ENCODE peak calls at places on chromosomes 5 and 9, in five cellular contexts. I is AG08395, N is hippocampal formation, T is Peyer's patch, Y is GM20000. U is an unnamed sample.

GRCh38 chr9:133643978-133644760 is 8.0 kb downstream of the DBH start:
- DNase-seq in I (no peak), N (no peak), T (no peak), Y (no peak), U (no peak)

GRCh38 chr5:73450672-73451217 is 2.2 kb upstream of the FOXD1 start:
- DNase-seq in I (no peak), N (no peak), T (no peak), Y (no peak), U (no peak)

GRCh38 chr5:171862624-171863023 is 77.0 kb downstream of the SMIM23 start:
- DNase-seq in I (no peak), N (no peak), T (no peak), Y (no peak), U (no peak)

GRCh38 chr9:110152704-110153374 is 55.1 kb downstream of the C9orf152 start:
- DNase-seq in I (peak; percentile 35), N (no peak), T (no peak), Y (peak; percentile 36), U (no peak)

GRCh38 chr5:151591144-151591819 is at the start of gene FAT2:
- DNase-seq in I (no peak), N (no peak), T (no peak), Y (no peak), U (no peak)

GRCh38 chr5:164383662-164384061 is 878.2 kb downstream of the MAT2B start:
- DNase-seq in I (no peak), N (no peak), T (no peak), Y (no peak), U (no peak)

GRCh38 chr5:145806923-145807322 is 28.2 kb downstream of the PRELID2 start:
- DNase-seq in I (no peak), N (no peak), T (no peak), Y (no peak), U (no peak)

GRCh38 chr5:175800656-175801081 is 70.7 kb upstream of the CPLX2 start:
- DNase-seq in I (peak; percentile 24), N (no peak), T (no peak), Y (no peak), U (no peak)

GRCh38 chr9:120712539-120713031 is 1.7 kb downstream of the MEGF9 start:
- DNase-seq in I (no peak), N (no peak), T (no peak), Y (no peak), U (no peak)

GRCh38 chr9:113737414-113738271 is 138.5 kb upstream of the ZNF618 start:
- DNase-seq in I (peak; percentile 55), N (no peak), T (no peak), Y (peak; percentile 38), U (peak; percentile 51)

GRCh38 chr9:121945849-121946248 is 147.3 kb downstream of the TTLL11 start:
- DNase-seq in I (peak; percentile 60), N (no peak), T (no peak), Y (no peak), U (no peak)

GRCh38 chr9:91191443-91192378 is 170.0 kb downstream of the AUH start:
- DNase-seq in I (no peak), N (no peak), T (no peak), Y (no peak), U (peak; percentile 28)

GRCh38 chr5:58842851-58843250 is 260.0 kb downstream of the RAB3C start:
- DNase-seq in I (no peak), N (no peak), T (no peak), Y (no peak), U (no peak)

GRCh38 chr9:89996717-89997116 is 391.9 kb downstream of the GADD45G start:
- DNase-seq in I (no peak), N (no peak), T (peak; percentile 70), Y (no peak), U (no peak)

GRCh38 chr5:179217356-179217755 is 127.9 kb downstream of the ADAMTS2 start:
- DNase-seq in I (no peak), N (no peak), T (no peak), Y (no peak), U (no peak)

GRCh38 chr9:37904647-37905505 is 949 bp upstream of the SLC25A51 start:
- DNase-seq in I (peak; percentile 37), N (no peak), T (peak; percentile 67), Y (peak; percentile 25), U (no peak)

GRCh38 chr5:96734871-96735325 is 72.7 kb downstream of the CAST start:
- DNase-seq in I (no peak), N (no peak), T (no peak), Y (no peak), U (no peak)

GRCh38 chr5:103624035-103624461 is 61.5 kb upstream of the NUDT12 start:
- DNase-seq in I (no peak), N (no peak), T (no peak), Y (no peak), U (no peak)

GRCh38 chr5:144142030-144142825 is 28.2 kb downstream of the YIPF5 start:
- DNase-seq in I (peak; percentile 63), N (no peak), T (no peak), Y (peak; percentile 56), U (no peak)

GRCh38 chr9:116156621-116157314 is 3.2 kb downstream of the PAPPA start:
- DNase-seq in I (peak; percentile 72), N (no peak), T (no peak), Y (no peak), U (peak; percentile 39)

GRCh38 chr5:111072949-111073682 is 1.6 kb downstream of the TSLP start:
- DNase-seq in I (peak; percentile 28), N (no peak), T (peak; percentile 66), Y (peak; percentile 48), U (peak; percentile 74)